ENCODE peak calls at places on chromosome 12, in four cellular contexts. One of them, this sample, is unnamed.

GRCh38 chr12:52517888-52518287 is 2.3 kb downstream of the KRT5 start:
- DNase-seq in HepG2: no peak
- DNase-seq in GM23338: no peak
- DNase-seq in GM12878: no peak
- DNase-seq in this sample: no peak

GRCh38 chr12:54383041-54383609 is 1.4 kb downstream of the ZNF385A start:
- DNase-seq in HepG2: no peak
- DNase-seq in GM23338: no peak
- DNase-seq in GM12878: no peak
- DNase-seq in this sample: peak

GRCh38 chr12:54140958-54141388 is 47.8 kb downstream of the SMUG1 start:
- DNase-seq in HepG2: no peak
- DNase-seq in GM23338: peak
- DNase-seq in GM12878: no peak
- DNase-seq in this sample: no peak

GRCh38 chr12:6326316-6326959 is 15.4 kb downstream of the TNFRSF1A start:
- DNase-seq in HepG2: peak
- DNase-seq in GM23338: peak
- DNase-seq in GM12878: no peak
- DNase-seq in this sample: peak

GRCh38 chr12:10365716-10366433 is 24.0 kb downstream of the KLRK1 start:
- DNase-seq in HepG2: no peak
- DNase-seq in GM23338: no peak
- DNase-seq in GM12878: no peak
- DNase-seq in this sample: no peak

GRCh38 chr12:44546037-44546436 is 330.1 kb downstream of the NELL2 start:
- DNase-seq in HepG2: no peak
- DNase-seq in GM23338: no peak
- DNase-seq in GM12878: no peak
- DNase-seq in this sample: no peak

GRCh38 chr12:84741727-84742126 is 170.9 kb downstream of the SLC6A15 start:
- DNase-seq in HepG2: no peak
- DNase-seq in GM23338: no peak
- DNase-seq in GM12878: no peak
- DNase-seq in this sample: no peak

GRCh38 chr12:27652174-27652763 is 44.0 kb upstream of the REP15 start:
- DNase-seq in HepG2: peak
- DNase-seq in GM23338: peak
- DNase-seq in GM12878: peak
- DNase-seq in this sample: peak

GRCh38 chr12:52920937-52921336 is 16.1 kb upstream of the KRT8 start:
- DNase-seq in HepG2: peak
- DNase-seq in GM23338: peak
- DNase-seq in GM12878: no peak
- DNase-seq in this sample: no peak

GRCh38 chr12:104454997-104455396 is 1.8 kb upstream of the CHST11 start:
- DNase-seq in HepG2: no peak
- DNase-seq in GM23338: no peak
- DNase-seq in GM12878: no peak
- DNase-seq in this sample: peak

GRCh38 chr12:72368298-72368697 is 96.1 kb downstream of the TRHDE start:
- DNase-seq in HepG2: no peak
- DNase-seq in GM23338: no peak
- DNase-seq in GM12878: no peak
- DNase-seq in this sample: no peak

GRCh38 chr12:47725893-47726292 is 603 bp upstream of the ENDOU start:
- DNase-seq in HepG2: no peak
- DNase-seq in GM23338: no peak
- DNase-seq in GM12878: no peak
- DNase-seq in this sample: no peak

GRCh38 chr12:106584104-106585064 is 1.6 kb downstream of the RFX4 start:
- DNase-seq in HepG2: no peak
- DNase-seq in GM23338: peak
- DNase-seq in GM12878: no peak
- DNase-seq in this sample: peak

GRCh38 chr12:126681676-126682075 is 1585.3 kb upstream of the TMEM132C start:
- DNase-seq in HepG2: no peak
- DNase-seq in GM23338: peak
- DNase-seq in GM12878: no peak
- DNase-seq in this sample: no peak

GRCh38 chr12:82057770-82058169 is 298.6 kb upstream of the PPFIA2 start:
- DNase-seq in HepG2: no peak
- DNase-seq in GM23338: no peak
- DNase-seq in GM12878: no peak
- DNase-seq in this sample: no peak

GRCh38 chr12:43282106-43282505 is 269.9 kb downstream of the ADAMTS20 start:
- DNase-seq in HepG2: no peak
- DNase-seq in GM23338: no peak
- DNase-seq in GM12878: no peak
- DNase-seq in this sample: no peak

GRCh38 chr12:124392991-124393790 is 98.3 kb downstream of the RFLNA start:
- DNase-seq in HepG2: no peak
- DNase-seq in GM23338: no peak
- DNase-seq in GM12878: no peak
- DNase-seq in this sample: no peak

DNA sequence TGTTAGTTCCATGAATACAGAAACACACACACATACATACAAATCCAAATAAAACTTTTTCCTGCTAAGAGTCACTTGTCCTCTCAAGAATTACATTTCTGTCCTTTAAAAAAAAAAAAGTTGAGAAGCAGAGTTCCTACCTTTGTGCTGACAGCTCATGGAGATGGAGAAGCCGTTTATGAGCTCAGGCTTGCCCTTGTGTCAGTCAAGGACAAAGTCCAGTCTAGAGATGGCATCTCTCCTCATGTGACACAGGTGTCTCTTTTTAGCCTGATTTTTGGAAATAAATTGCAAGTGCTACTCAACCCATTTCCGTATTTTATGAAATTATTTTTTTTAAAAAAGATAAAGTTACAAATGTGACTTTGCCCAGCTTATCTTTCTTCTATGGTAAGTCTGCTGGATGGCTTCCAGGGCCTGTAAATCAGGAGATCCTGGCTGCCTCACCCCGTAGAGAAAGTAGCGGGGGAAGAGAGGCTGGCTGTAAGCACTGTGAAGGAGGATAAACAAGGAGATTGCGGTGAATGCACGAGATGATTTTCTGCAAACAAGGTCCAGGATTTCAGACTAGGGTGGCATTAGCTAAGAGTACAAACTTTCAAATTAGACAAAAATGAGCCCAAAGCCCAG is 169.7 kb downstream of the MYRFL start:
- DNase-seq in HepG2: no peak
- DNase-seq in GM23338: no peak
- DNase-seq in GM12878: no peak
- DNase-seq in this sample: no peak
- TF ChIP-seq JUNB in HepG2: no peak
- TF ChIP-seq JUNB in GM23338: no peak
- TF ChIP-seq JUNB in GM12878: no peak
- TF ChIP-seq JUNB in this sample: no peak

DNA sequence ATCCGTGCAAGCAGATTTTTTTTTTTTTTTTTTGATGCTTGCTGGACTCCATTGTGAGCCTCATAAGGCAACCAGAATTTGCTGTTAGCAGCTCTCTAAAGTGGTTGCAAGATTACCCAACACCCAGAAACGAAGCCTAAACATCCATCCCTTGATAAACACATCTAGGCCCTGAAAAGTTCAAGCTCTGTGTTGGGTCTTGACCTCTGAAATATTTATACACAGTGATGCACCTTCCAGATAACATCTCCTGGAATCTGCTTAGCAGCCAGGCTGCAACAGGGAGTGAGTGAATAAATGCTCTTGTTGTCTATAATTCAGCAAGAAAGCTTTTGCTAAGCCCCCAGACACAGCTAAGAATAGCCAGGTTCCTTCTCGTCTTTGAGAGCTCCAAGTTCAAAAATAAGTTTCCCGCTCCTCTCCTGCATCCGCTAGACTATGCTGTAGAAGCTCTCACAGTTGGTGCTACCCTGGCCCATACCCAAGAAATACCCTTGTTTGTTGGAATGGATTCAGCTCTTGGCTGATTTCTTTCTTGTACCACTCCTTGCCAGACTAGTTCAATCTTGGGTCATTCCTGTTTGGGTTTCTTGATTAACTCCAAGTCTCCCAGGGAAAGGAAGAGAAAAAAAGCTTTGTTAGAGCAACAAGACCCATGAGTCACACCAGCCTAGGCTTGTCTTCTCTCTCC is 610.6 kb upstream of the TBX3 start:
- DNase-seq in HepG2: no peak
- DNase-seq in GM23338: no peak
- DNase-seq in GM12878: no peak
- DNase-seq in this sample: no peak
- TF ChIP-seq JUNB in HepG2: no peak
- TF ChIP-seq JUNB in GM23338: no peak
- TF ChIP-seq JUNB in GM12878: no peak
- TF ChIP-seq JUNB in this sample: peak

GRCh38 chr12:40439771-40440492 is 215.1 kb downstream of the LRRK2 start:
- DNase-seq in HepG2: no peak
- DNase-seq in GM23338: no peak
- DNase-seq in GM12878: no peak
- DNase-seq in this sample: peak
- TF ChIP-seq JUNB in HepG2: no peak
- TF ChIP-seq JUNB in GM23338: no peak
- TF ChIP-seq JUNB in GM12878: no peak
- TF ChIP-seq JUNB in this sample: no peak

GRCh38 chr12:56120158-56120846 is 2.2 kb downstream of the ZC3H10 start:
- DNase-seq in HepG2: no peak
- DNase-seq in GM23338: no peak
- DNase-seq in GM12878: no peak
- DNase-seq in this sample: no peak
- TF ChIP-seq JUNB in HepG2: no peak
- TF ChIP-seq JUNB in GM23338: no peak
- TF ChIP-seq JUNB in GM12878: no peak
- TF ChIP-seq JUNB in this sample: no peak

DNA sequence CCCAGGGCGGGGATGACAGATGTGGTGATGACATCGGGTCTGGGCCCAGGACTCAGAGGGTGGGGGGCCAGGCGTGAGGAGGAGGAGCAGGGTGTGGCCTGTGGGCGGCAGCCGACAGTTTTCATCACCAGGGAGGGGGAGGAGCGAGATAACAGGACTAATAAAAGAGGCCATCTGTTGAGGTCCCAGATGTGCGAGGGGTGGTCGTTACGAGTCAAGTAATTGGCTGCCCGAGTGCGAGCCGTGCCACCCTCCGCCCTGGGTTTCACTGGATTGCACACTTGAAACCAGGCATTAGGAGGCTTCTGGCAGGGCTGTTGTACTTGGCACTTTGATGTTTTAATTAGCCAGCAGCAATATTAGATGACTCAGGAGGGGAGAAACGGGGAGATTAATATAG is 67.2 kb downstream of the NOS1 start:
- DNase-seq in HepG2: no peak
- DNase-seq in GM23338: peak
- DNase-seq in GM12878: no peak
- DNase-seq in this sample: no peak
- TF ChIP-seq JUNB in HepG2: no peak
- TF ChIP-seq JUNB in GM23338: no peak
- TF ChIP-seq JUNB in GM12878: no peak
- TF ChIP-seq JUNB in this sample: no peak

GRCh38 chr12:132489078-132489601 is 811 bp upstream of the FBRSL1 start:
- DNase-seq in HepG2: no peak
- DNase-seq in GM23338: no peak
- DNase-seq in GM12878: no peak
- DNase-seq in this sample: no peak
- TF ChIP-seq JUNB in HepG2: no peak
- TF ChIP-seq JUNB in GM23338: no peak
- TF ChIP-seq JUNB in GM12878: no peak
- TF ChIP-seq JUNB in this sample: no peak

DNA sequence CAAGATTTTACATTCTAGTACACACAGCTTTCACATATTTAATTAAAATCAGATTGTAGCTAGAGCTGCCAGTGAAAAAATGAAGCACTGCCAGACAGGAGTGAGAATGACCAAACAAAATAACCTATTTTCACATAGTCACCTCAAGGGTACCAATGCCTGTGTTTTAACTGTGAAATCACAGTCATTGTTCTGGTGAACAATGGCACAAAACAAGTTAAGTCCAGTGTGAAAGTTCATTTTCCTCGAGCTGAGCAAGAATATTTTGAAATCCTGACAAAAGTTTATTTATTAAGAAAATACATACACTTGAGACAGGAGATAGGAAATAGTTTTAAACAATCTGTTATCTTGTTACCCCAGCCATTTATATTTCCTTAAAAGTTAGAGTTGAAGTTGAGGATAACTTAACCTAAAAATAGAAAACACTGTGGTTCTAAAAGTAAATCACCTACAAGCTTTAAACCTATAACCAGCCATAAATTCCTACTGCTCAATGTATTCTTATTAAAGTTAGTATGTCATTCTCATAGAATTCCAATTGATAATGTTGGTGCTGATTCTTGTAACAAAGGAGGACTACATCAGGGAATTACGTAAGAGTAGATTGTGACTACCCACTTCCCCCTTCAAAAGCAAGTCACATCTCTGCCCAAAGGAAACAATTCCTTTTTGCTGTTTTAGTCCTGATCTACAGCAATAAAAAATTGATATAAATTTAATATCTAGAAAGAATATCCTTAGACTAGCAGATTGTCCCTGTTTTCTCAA is 15.9 kb downstream of the DENND5B start:
- DNase-seq in HepG2: peak
- DNase-seq in GM23338: no peak
- DNase-seq in GM12878: no peak
- DNase-seq in this sample: no peak
- TF ChIP-seq JUNB in HepG2: no peak
- TF ChIP-seq JUNB in GM23338: no peak
- TF ChIP-seq JUNB in GM12878: no peak
- TF ChIP-seq JUNB in this sample: no peak

GRCh38 chr12:100317371-100317770 is 39.5 kb upstream of the SLC17A8 start:
- DNase-seq in HepG2: no peak
- DNase-seq in GM23338: no peak
- DNase-seq in GM12878: no peak
- DNase-seq in this sample: no peak
- TF ChIP-seq JUNB in HepG2: no peak
- TF ChIP-seq JUNB in GM23338: no peak
- TF ChIP-seq JUNB in GM12878: no peak
- TF ChIP-seq JUNB in this sample: no peak

GRCh38 chr12:113091506-113091905 is 35.0 kb downstream of the DTX1 start:
- DNase-seq in HepG2: no peak
- DNase-seq in GM23338: no peak
- DNase-seq in GM12878: no peak
- DNase-seq in this sample: no peak

GRCh38 chr12:113093409-113094101 is 37.0 kb downstream of the DTX1 start:
- DNase-seq in HepG2: no peak
- DNase-seq in GM23338: no peak
- DNase-seq in GM12878: no peak
- DNase-seq in this sample: no peak

GRCh38 chr12:113090740-113091139 is 34.2 kb downstream of the DTX1 start:
- DNase-seq in HepG2: no peak
- DNase-seq in GM23338: no peak
- DNase-seq in GM12878: no peak
- DNase-seq in this sample: no peak

GRCh38 chr12:113094738-113095137 is 38.2 kb downstream of the DTX1 start:
- DNase-seq in HepG2: no peak
- DNase-seq in GM23338: no peak
- DNase-seq in GM12878: no peak
- DNase-seq in this sample: no peak

GRCh38 chr12:113092478-113093408 is 36.2 kb downstream of the DTX1 start:
- DNase-seq in HepG2: no peak
- DNase-seq in GM23338: peak
- DNase-seq in GM12878: no peak
- DNase-seq in this sample: peak
- TF ChIP-seq JUNB in HepG2: no peak
- TF ChIP-seq JUNB in GM23338: no peak
- TF ChIP-seq JUNB in GM12878: no peak
- TF ChIP-seq JUNB in this sample: no peak